ENCODE peak calls at places on chromosomes 5 and 9, in eight cellular contexts. G is heart left ventricle; F is SK-N-SH treated with all-trans-retinoic acid at 6 μM for 48 hours; U is body of pancreas; N is activated T-cell treated with anti-CD3 and anti-CD28 coated beads, Interleukin-2, amount 50 U/mL, for 72 hours; H is A549; I is activated T-helper 17 cell treated with anti-CD3 and anti-CD28 coated beads, Interleukin-2, amount 50 U/mL, for 72 hours; P is left colon. W is an unnamed sample.

GRCh38 chr9:121807069-121807917 is 155.9 kb downstream of the DAB2IP start:
- ATAC-seq in G (no peak), H (no peak), U (no peak), F (no peak), N (no peak), P (no peak), I (no peak), W (peak)

GRCh38 chr9:34636791-34637355 is 714 bp downstream of the SIGMAR1 start:
- ATAC-seq in F (peak), P (no peak), N (peak), U (no peak), G (no peak), H (peak), I (peak), W (peak)

GRCh38 chr5:157447246-157447645 is 12.8 kb upstream of the NIPAL4 start:
- ATAC-seq in H (no peak), U (peak), N (no peak), G (no peak), P (peak), F (no peak), I (no peak), W (peak)

GRCh38 chr9:6147847-6148246 is 67.8 kb upstream of the IL33 start:
- ATAC-seq in U (no peak), N (no peak), I (no peak), G (no peak), F (no peak), P (no peak), H (no peak), W (no peak)

GRCh38 chr5:157743163-157744054 is at the start of gene LSM11:
- ATAC-seq in N (peak), G (peak), U (peak), F (peak), P (peak), H (peak), I (peak), W (peak)

GRCh38 chr9:27600254-27600653 is 27.0 kb upstream of the C9orf72 start:
- ATAC-seq in U (peak), G (peak), H (no peak), P (peak), N (no peak), F (no peak), I (no peak), W (no peak)

GRCh38 chr5:31645420-31646081 is 6.6 kb downstream of the PDZD2 start:
- ATAC-seq in G (peak), H (no peak), U (no peak), I (no peak), N (no peak), P (no peak), F (no peak), W (no peak)

GRCh38 chr5:72516916-72517315 is 9.7 kb upstream of the ZNF366 start:
- ATAC-seq in G (no peak), U (peak), H (no peak), F (no peak), I (no peak), N (no peak), P (no peak), W (no peak)

GRCh38 chr9:69153707-69154521 is 20.2 kb upstream of the TJP2 start:
- ATAC-seq in P (no peak), G (no peak), I (no peak), F (no peak), H (no peak), N (no peak), U (no peak), W (no peak)

GRCh38 chr9:114388764-114389375 is 1.1 kb upstream of the AKNA start:
- ATAC-seq in U (no peak), F (no peak), H (no peak), N (no peak), I (no peak), G (no peak), P (no peak), W (no peak)

GRCh38 chr9:133274236-133275104 is 531 bp downstream of the ABO start:
- ATAC-seq in F (no peak), H (no peak), G (peak), P (peak), N (no peak), U (peak), I (no peak), W (peak)

GRCh38 chr5:103120607-103121200 is 603 bp downstream of the PPIP5K2 start:
- ATAC-seq in N (no peak), G (no peak), F (peak), U (no peak), I (no peak), H (peak), P (peak), W (peak)

GRCh38 chr5:56328753-56329560 is 95.8 kb upstream of the ANKRD55 start:
- ATAC-seq in N (peak), F (peak), P (no peak), U (peak), I (peak), H (peak), G (no peak), W (peak)

GRCh38 chr9:35729700-35730485 is 2.1 kb downstream of the TLN1 start:
- ATAC-seq in N (no peak), I (peak), U (no peak), F (peak), G (no peak), P (no peak), H (peak), W (no peak)

GRCh38 chr5:176514244-176514918 is 22.8 kb downstream of the RNF44 start:
- ATAC-seq in H (no peak), G (no peak), U (no peak), P (no peak), I (no peak), F (no peak), N (no peak), W (no peak)

GRCh38 chr9:119026120-119026519 is 343.1 kb downstream of the BRINP1 start:
- ATAC-seq in N (no peak), P (no peak), H (no peak), G (peak), F (no peak), U (peak), I (no peak), W (peak)

GRCh38 chr9:136971746-136972145 is 5.6 kb upstream of the PTGDS start:
- ATAC-seq in U (no peak), G (no peak), H (no peak), P (no peak), F (no peak), I (no peak), N (no peak), W (no peak)

GRCh38 chr9:129145841-129146292 is 32.2 kb downstream of the IER5L start:
- ATAC-seq in H (peak), U (no peak), G (no peak), P (peak), N (no peak), F (peak), I (no peak), W (no peak)

GRCh38 chr9:87662808-87663528 is 63.0 kb upstream of the CTSL start:
- ATAC-seq in F (peak), N (peak), P (peak), G (peak), U (peak), H (peak), I (peak), W (peak)

GRCh38 chr5:176624142-176624541 is 6.2 kb downstream of the SNCB start:
- ATAC-seq in F (no peak), H (no peak), U (no peak), G (no peak), I (no peak), N (no peak), P (no peak), W (no peak)

GRCh38 chr9:107983191-107983603 is 493.6 kb upstream of the KLF4 start:
- ATAC-seq in U (no peak), N (no peak), H (no peak), G (peak), P (peak), F (no peak), I (no peak), W (peak)

GRCh38 chr5:59321631-59322030 is 571.9 kb downstream of the PDE4D start:
- ATAC-seq in U (no peak), H (no peak), N (no peak), G (peak), F (no peak), P (peak), I (no peak), W (no peak)

GRCh38 chr9:90002299-90003045 is 397.7 kb downstream of the GADD45G start:
- ATAC-seq in I (no peak), U (no peak), F (no peak), H (no peak), N (no peak), P (no peak), G (no peak), W (no peak)

GRCh38 chr5:15752886-15753285 is 252.9 kb downstream of the FBXL7 start:
- ATAC-seq in G (peak), U (no peak), P (no peak), F (no peak), I (no peak), N (no peak), H (no peak), W (no peak)

GRCh38 chr9:90793729-90794128 is 7.9 kb upstream of the SYK start:
- ATAC-seq in I (peak), N (peak), H (no peak), F (no peak), P (no peak), G (no peak), U (no peak), W (no peak)

GRCh38 chr5:67173959-67174358 is 22.6 kb downstream of the CD180 start:
- ATAC-seq in U (no peak), N (peak), F (no peak), I (peak), P (no peak), H (no peak), G (no peak), W (peak)

GRCh38 chr9:120366646-120367019 is 213.3 kb downstream of the CDK5RAP2 start:
- ATAC-seq in G (peak), U (peak), N (no peak), P (no peak), I (no peak), F (peak), H (peak), W (no peak)

GRCh38 chr9:106954974-106955850 is 92.2 kb downstream of the ZNF462 start:
- ATAC-seq in P (no peak), F (no peak), U (no peak), N (no peak), G (no peak), I (no peak), H (no peak), W (peak)

GRCh38 chr5:14851597-14851996 is 20.0 kb downstream of the ANKH start:
- ATAC-seq in F (no peak), I (no peak), N (no peak), H (no peak), U (no peak), P (no peak), G (no peak), W (no peak)

GRCh38 chr9:94908041-94908563 is 181.6 kb downstream of the AOPEP start:
- ATAC-seq in P (no peak), N (peak), F (peak), U (no peak), H (peak), I (no peak), G (peak), W (no peak)

GRCh38 chr9:70043689-70044449 is at the start of gene MAMDC2:
- ATAC-seq in P (peak), U (peak), G (peak), I (peak), F (no peak), H (peak), N (peak), W (peak)